ENCODE peak calls at places on chromosomes 4 and X, in eight cellular contexts. S is sigmoid colon, M is hepatocyte, Y is esophagus squamous epithelium, H is aorta, V is Peyer's patch, F is breast epithelium, C is suprapubic skin. L is an unnamed sample. For H3K4me1, the result is how much of the 10 kb centered on the place peaks cover.

GRCh38 chrX:21398424-21398823 is 24.2 kb downstream of the CNKSR2 start:
- DNase-seq in M (no peak), Y (no peak), V (no peak), C (no peak), F (no peak), H (no peak), S (no peak), L (no peak)

GRCh38 chr4:48290146-48290772 is 20.6 kb upstream of the TEC start:
- DNase-seq in M (peak), F (no peak), V (no peak), C (no peak), S (no peak), Y (no peak), H (no peak), L (no peak)

GRCh38 chr4:123807866-123808265 is 411.3 kb downstream of the SPRY1 start:
- DNase-seq in F (no peak), S (no peak), M (no peak), H (no peak), V (no peak), Y (no peak), C (no peak), L (no peak)

GRCh38 chrX:1453390-1453783 is 678 bp upstream of the ASMTL start:
- DNase-seq in F (no peak), V (no peak), S (no peak), M (no peak), C (peak), H (peak), Y (no peak), L (no peak)

GRCh38 chr4:128787509-128788311 is 21.8 kb upstream of the JADE1 start:
- DNase-seq in C (no peak), H (no peak), Y (no peak), V (no peak), F (no peak), S (no peak), M (no peak), L (no peak)

GRCh38 chrX:52574416-52575275 is 57.8 kb upstream of the XAGE1B start:
- DNase-seq in C (no peak), S (no peak), V (no peak), Y (no peak), H (no peak), F (no peak), M (peak), L (no peak)

GRCh38 chr4:97016186-97016945 is 1126.9 kb downstream of the STPG2 start:
- DNase-seq in V (no peak), H (no peak), Y (no peak), C (no peak), F (no peak), S (no peak), M (no peak), L (no peak)

GRCh38 chrX:38804481-38805293 is 3.4 kb downstream of the MID1IP1 start:
- DNase-seq in F (peak), S (peak), Y (no peak), C (peak), V (peak), H (peak), M (peak), L (no peak)

GRCh38 chr4:121306932-121307331 is 73.9 kb downstream of the QRFPR start:
- DNase-seq in C (no peak), S (no peak), H (no peak), Y (no peak), M (no peak), F (no peak), V (no peak), L (no peak)

GRCh38 chrX:39836802-39837420 is 260.8 kb downstream of the BCOR start:
- DNase-seq in H (no peak), V (no peak), F (no peak), Y (no peak), C (no peak), M (no peak), S (no peak), L (no peak)

GRCh38 chr4:96317924-96318323 is 478.0 kb downstream of the PDHA2 start:
- DNase-seq in V (no peak), H (no peak), S (no peak), F (no peak), Y (no peak), M (no peak), C (no peak), L (no peak)

GRCh38 chrX:134628663-134629062 is 29.6 kb downstream of the PLAC1 start:
- DNase-seq in Y (no peak), H (no peak), V (no peak), C (no peak), M (no peak), S (no peak), F (no peak), L (no peak)

GRCh38 chr4:113447061-113447460 is 314.5 kb downstream of the CAMK2D start:
- DNase-seq in F (no peak), M (no peak), S (no peak), Y (no peak), C (no peak), V (no peak), H (no peak), L (no peak)

GRCh38 chr4:38119663-38120374 is 159.6 kb downstream of the PTTG2 start:
- DNase-seq in C (no peak), S (no peak), Y (no peak), V (no peak), F (no peak), M (peak), H (no peak), L (no peak)

GRCh38 chrX:953879-954482 is 258.5 kb downstream of the CRLF2 start:
- DNase-seq in S (no peak), V (no peak), M (no peak), C (no peak), F (no peak), Y (no peak), H (no peak), L (no peak)

GRCh38 chr4:61992351-61992750 is 792.2 kb downstream of the ADGRL3 start:
- DNase-seq in S (no peak), Y (no peak), F (no peak), H (no peak), M (no peak), V (no peak), C (no peak), L (no peak)

DNA sequence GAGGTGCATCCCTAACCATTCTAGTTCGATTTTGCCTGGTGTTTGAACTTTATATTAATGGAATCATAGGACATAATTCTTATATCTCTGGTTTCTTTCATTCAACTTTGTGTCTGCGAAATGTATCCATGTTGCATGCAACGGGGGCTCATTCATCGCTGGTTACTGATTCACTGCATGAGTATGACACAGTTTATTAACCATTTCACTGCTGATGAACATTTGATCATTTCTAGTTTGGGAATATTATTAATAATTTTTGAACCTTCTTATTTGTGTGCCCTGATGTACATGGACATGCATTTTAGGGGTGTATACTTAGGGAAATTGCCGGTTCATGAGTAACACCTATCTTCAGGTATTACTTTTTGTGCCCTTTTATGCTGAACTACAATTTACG is 5.1 kb upstream of the TMEM271 start:
- DNase-seq in Y (no peak), V (no peak), C (no peak), F (no peak), H (no peak), M (no peak), S (no peak), L (no peak)
- H3K4me1 ChIP-seq in Y (under half), V (under half), C (under half), F (under half), H (under half), M (under half), S (under half), L (under half)

DNA sequence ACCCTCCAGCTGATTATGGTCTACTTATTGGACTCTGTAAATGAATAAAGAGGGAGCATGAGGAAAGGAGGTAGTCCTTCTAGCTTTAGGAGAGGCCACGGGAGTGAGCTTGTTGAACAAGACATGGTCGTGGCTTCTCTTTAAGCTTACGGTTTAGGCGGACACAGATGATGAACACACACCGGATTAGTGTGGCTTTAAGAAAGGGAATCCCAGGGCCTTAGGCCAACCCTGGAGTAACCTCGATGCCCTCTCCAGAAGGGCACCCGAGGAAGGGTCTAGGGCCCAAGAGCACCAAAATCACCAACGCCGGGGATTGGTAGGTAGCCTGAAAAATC is 39.4 kb downstream of the ERVMER34-1 start:
- DNase-seq in S (no peak), Y (no peak), V (no peak), H (no peak), M (no peak), C (no peak), F (no peak), L (no peak)
- H3K4me1 ChIP-seq in S (under half), Y (under half), V (under half), H (under half), M (under half), C (under half), F (under half), L (under half)

DNA sequence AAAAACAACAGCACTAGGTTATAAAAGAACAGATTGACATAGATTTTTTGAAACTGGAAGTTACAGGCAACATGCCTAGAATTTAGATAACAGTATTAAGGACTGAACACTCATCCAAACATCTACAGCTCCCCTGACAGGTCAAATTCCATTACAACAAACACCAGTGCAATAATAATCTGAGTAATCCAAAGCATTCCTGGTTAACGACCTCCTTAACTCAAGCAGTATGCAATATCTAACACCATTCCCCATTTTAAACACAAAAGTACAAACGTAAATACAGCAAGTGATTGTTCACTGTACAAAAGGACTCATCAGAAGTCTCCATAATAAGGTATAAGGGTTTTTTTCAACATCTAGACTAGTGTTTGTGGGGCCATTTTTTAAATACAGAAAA is 30.5 kb downstream of the TSPAN5 start:
- DNase-seq in Y (no peak), S (no peak), C (no peak), F (no peak), M (no peak), H (no peak), V (no peak), L (no peak)
- H3K4me1 ChIP-seq in Y (under half), S (half or more), C (under half), F (under half), M (under half), H (under half), V (under half), L (under half)

DNA sequence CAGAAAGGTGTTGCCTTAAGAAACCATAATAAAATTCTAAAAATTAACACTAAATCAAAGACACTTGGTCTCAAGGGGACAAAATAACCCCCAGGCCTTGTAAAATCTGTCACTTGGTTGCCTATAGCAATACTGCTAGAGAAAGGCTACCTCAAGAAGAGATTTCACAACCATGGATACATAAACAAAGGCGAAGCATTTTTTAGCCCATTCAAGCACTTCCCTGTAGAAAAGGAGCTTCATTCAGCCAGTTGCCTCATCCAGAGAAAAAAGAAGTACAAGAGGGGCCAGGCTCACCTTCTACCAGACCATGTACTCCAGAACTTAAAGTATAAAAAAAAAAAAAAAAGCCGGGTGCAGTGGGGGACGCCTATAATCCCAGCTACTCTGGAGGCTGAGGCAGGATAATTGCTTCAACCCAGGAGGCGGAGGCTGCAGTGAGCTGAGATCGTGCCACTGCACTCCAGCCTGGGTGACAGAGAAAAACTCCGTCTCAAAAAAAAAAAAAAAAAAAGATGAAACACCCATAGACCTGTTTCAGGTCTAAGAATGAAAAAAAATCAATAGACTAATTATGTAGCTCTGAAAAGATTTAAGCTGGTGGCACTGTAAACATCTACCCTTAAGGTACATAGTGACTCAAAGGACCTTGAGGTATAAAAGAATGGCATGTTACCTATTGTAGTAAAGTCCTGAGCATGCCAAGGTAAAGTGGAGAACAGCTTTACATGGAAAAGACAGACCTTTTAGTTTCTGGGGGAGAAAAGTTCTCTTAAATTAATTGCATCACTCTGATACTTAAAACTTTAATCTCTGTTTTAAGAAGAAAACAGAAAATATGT is 18.0 kb downstream of the RUFY3 start:
- DNase-seq in H (no peak), V (no peak), Y (no peak), S (no peak), M (no peak), F (no peak), C (no peak), L (no peak)
- H3K4me1 ChIP-seq in H (under half), V (under half), Y (under half), S (under half), M (under half), F (under half), C (under half), L (under half)

DNA sequence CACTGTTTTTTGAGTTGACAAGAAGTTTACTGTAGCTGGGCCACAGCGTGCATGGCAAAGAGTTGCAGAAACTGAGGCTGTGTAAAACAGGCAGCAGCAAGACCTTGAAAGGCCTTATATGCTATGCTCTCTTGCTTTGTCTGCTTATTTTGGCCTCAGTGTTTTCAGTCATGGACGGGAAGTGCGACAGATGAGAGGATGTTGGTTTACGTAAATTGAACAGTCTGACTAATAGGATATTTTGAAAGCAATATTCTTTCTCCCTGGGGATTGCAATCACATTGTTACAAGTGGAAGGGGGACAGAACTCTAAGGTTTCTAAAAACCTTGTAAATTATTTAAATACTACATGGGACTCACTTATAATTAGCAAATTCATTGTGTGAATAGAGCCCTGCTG is 32.2 kb upstream of the MAGEA10 start:
- DNase-seq in V (no peak), Y (no peak), F (no peak), H (no peak), C (no peak), S (no peak), M (no peak), L (no peak)
- H3K4me1 ChIP-seq in V (under half), Y (under half), F (under half), H (under half), C (under half), S (under half), M (under half), L (under half)

GRCh38 chr4:152709675-152710438 is 30.1 kb upstream of the TMEM154 start:
- DNase-seq in V (no peak), H (no peak), C (no peak), S (no peak), M (no peak), F (no peak), Y (no peak), L (no peak)
- H3K4me1 ChIP-seq in V (under half), H (under half), C (under half), S (under half), M (under half), F (under half), Y (under half), L (under half)

GRCh38 chr4:80459918-80460473 is 124.5 kb downstream of the CFAP299 start:
- DNase-seq in V (no peak), S (no peak), M (no peak), F (no peak), H (no peak), Y (no peak), C (no peak), L (no peak)

GRCh38 chr4:80452768-80453167 is 117.2 kb downstream of the CFAP299 start:
- DNase-seq in S (no peak), M (no peak), H (no peak), F (no peak), V (no peak), Y (no peak), C (no peak), L (no peak)

GRCh38 chr4:80454040-80454439 is 118.5 kb downstream of the CFAP299 start:
- DNase-seq in F (no peak), C (no peak), M (no peak), V (no peak), Y (no peak), S (no peak), H (no peak), L (no peak)

GRCh38 chr4:80452055-80452454 is 116.5 kb downstream of the CFAP299 start:
- DNase-seq in H (no peak), S (no peak), M (no peak), Y (no peak), C (no peak), F (no peak), V (no peak), L (no peak)

GRCh38 chr4:80454561-80454960 is 119.0 kb downstream of the CFAP299 start:
- DNase-seq in M (no peak), Y (no peak), H (no peak), S (no peak), V (no peak), C (no peak), F (no peak), L (no peak)
- H3K4me1 ChIP-seq in M (under half), Y (under half), H (under half), S (under half), V (under half), C (under half), F (under half), L (under half)

GRCh38 chr4:143352720-143353119 is 16.0 kb downstream of the GAB1 start:
- DNase-seq in M (no peak), C (no peak), F (no peak), V (no peak), Y (no peak), S (no peak), H (no peak), L (no peak)

GRCh38 chr4:143354990-143355389 is 18.3 kb downstream of the GAB1 start:
- DNase-seq in H (no peak), C (no peak), F (no peak), S (no peak), M (no peak), Y (no peak), V (no peak), L (no peak)

GRCh38 chr4:143355540-143356217 is 19.0 kb downstream of the GAB1 start:
- DNase-seq in S (no peak), Y (no peak), M (no peak), C (no peak), F (no peak), H (no peak), V (no peak), L (no peak)

GRCh38 chr4:143352052-143352451 is 15.4 kb downstream of the GAB1 start:
- DNase-seq in S (no peak), M (no peak), Y (no peak), V (no peak), F (no peak), H (no peak), C (no peak), L (no peak)

GRCh38 chr4:143353797-143354196 is 17.1 kb downstream of the GAB1 start:
- DNase-seq in Y (no peak), F (no peak), H (no peak), S (no peak), V (no peak), C (no peak), M (no peak), L (no peak)
- H3K4me1 ChIP-seq in Y (under half), F (under half), H (under half), S (half or more), V (under half), C (half or more), M (half or more), L (half or more)